ENCODE peak calls at places on chromosomes 12 and 14, in seven cellular contexts. U is left lung, A is hepatocyte, Z is gastrocnemius medialis, Q is lower lobe of right lung, B is stomach, I is AG09319. P is an unnamed sample.

GRCh38 chr12:79454338-79454777 is 236.4 kb downstream of the PAWR start:
- DNase-seq in U (no peak), Q (no peak), I (no peak), A (peak; percentile 45), Z (no peak), B (no peak), P (no peak)

GRCh38 chr14:67765192-67765834 is 51.1 kb downstream of the ZFYVE26 start:
- DNase-seq in A (peak; percentile 33), I (no peak), U (no peak), B (no peak), Z (no peak), Q (no peak), P (no peak)

GRCh38 chr14:53979141-53979673 is 22.6 kb upstream of the BMP4 start:
- DNase-seq in A (no peak), Q (no peak), U (no peak), B (no peak), Z (no peak), I (no peak), P (no peak)

GRCh38 chr12:32437095-32437515 is 37.7 kb downstream of the FGD4 start:
- DNase-seq in B (no peak), Q (no peak), U (no peak), I (peak; percentile 55), Z (no peak), A (peak; percentile 53), P (no peak)

GRCh38 chr12:71799105-71799504 is 40.5 kb upstream of the TBC1D15 start:
- DNase-seq in I (no peak), Z (no peak), B (no peak), A (no peak), U (no peak), Q (no peak), P (no peak)

GRCh38 chr14:77988096-77988870 is 181.9 kb upstream of the NRXN3 start:
- DNase-seq in B (no peak), A (no peak), U (no peak), I (no peak), Z (no peak), Q (no peak), P (no peak)

GRCh38 chr14:24920265-24921080 is 129.5 kb downstream of the STXBP6 start:
- DNase-seq in A (no peak), Z (no peak), B (no peak), U (no peak), Q (no peak), I (no peak), P (no peak)

GRCh38 chr12:114783176-114783575 is 99.2 kb upstream of the TBX3 start:
- DNase-seq in B (no peak), Z (no peak), I (no peak), U (no peak), A (peak; percentile 17), Q (no peak), P (no peak)

GRCh38 chr12:20588057-20588456 is 107.1 kb upstream of the SLCO1C1 start:
- DNase-seq in A (no peak), Q (no peak), U (no peak), I (no peak), Z (no peak), B (no peak), P (no peak)

GRCh38 chr14:59679872-59680271 is 103.3 kb upstream of the CCDC175 start:
- DNase-seq in Q (no peak), Z (no peak), B (no peak), A (peak; percentile 39), U (no peak), I (no peak), P (no peak)

GRCh38 chr14:29518335-29518734 is 409.3 kb downstream of the PRKD1 start:
- DNase-seq in I (no peak), B (no peak), Q (no peak), Z (no peak), U (no peak), A (no peak), P (no peak)

GRCh38 chr14:39080886-39081285 is 22.1 kb downstream of the SEC23A start:
- DNase-seq in B (no peak), Q (no peak), A (no peak), U (no peak), I (no peak), Z (no peak), P (no peak)

GRCh38 chr14:40164083-40164482 is 731.9 kb upstream of the FBXO33 start:
- DNase-seq in Q (no peak), B (no peak), U (no peak), A (no peak), I (no peak), Z (no peak), P (no peak)

GRCh38 chr12:131755305-131756113 is 44.6 kb downstream of the SFSWAP start:
- DNase-seq in U (no peak), I (no peak), Q (no peak), Z (no peak), B (no peak), A (peak; percentile 30), P (peak; percentile 60)

GRCh38 chr12:3336606-3337311 is 154.2 kb upstream of the PRMT8 start:
- DNase-seq in Z (no peak), U (no peak), B (peak; percentile 34), I (no peak), Q (no peak), A (no peak), P (no peak)

GRCh38 chr12:64946132-64946829 is 121.8 kb downstream of the TBC1D30 start:
- DNase-seq in A (peak; percentile 45), Z (no peak), U (no peak), Q (no peak), B (peak; percentile 31), I (peak; percentile 18), P (no peak)

GRCh38 chr14:95098984-95099599 is 58.2 kb downstream of the DICER1 start:
- DNase-seq in Q (peak; percentile 60), U (peak; percentile 55), I (peak; percentile 41), A (peak; percentile 81), B (peak; percentile 63), Z (peak; percentile 56), P (no peak)

GRCh38 chr12:109864916-109865315 is 15.4 kb downstream of the GLTP start:
- DNase-seq in Q (no peak), Z (no peak), I (no peak), A (no peak), U (no peak), B (no peak), P (no peak)

GRCh38 chr12:102195826-102196225 is 1.8 kb downstream of the PMCH start:
- DNase-seq in B (no peak), A (no peak), I (no peak), Z (no peak), Q (no peak), U (no peak), P (no peak)

DNA sequence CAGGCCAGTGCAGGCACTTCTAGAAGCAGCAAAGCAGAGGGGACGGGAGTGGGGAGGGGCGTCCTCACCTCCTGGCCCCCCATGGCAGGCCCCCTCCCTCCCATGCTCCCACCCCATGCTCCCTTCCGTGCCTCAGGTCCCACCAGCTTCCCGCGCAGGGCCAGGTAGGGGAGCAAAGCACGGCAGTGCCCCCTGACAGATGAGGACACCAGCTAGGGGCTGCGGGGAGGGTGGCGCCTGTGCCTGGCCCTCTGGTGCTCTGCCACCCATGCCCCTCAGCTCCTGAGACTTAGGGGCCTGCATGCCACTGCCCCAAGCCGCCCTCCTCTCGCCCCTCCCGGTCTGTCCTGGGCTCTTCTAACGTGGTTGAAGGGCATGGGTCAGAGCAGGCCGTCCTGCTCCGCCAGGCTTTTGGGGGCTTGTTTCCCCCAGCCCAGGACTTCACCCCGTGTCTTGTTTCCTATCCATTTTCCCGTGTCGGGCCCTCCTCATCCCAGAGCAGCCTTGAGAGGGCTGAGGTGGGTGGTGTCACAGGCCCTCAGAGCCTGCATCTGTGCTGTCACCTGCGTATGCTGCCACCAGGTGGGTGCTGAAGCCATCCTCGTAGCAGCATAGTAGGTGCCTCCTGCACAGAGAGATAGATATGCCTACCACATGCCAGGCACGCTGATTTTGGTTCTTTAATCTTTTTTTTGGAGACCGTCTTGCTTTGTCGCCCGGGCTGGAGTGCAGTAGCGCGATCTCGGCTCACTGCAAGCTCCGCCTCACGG is 10.2 kb downstream of the TRMT61A start:
- DNase-seq in A (no peak), Z (no peak), Q (peak; percentile 45), U (no peak), B (no peak), I (no peak), P (no peak)
- TF ChIP-seq CTCF in A (no peak), Z (no peak), Q (no peak), U (no peak), B (no peak), I (no peak), P (no peak)

GRCh38 chr12:12456637-12457036 is 99.8 kb downstream of the BORCS5 start:
- DNase-seq in Q (no peak), B (no peak), A (no peak), U (no peak), Z (no peak), I (no peak), P (no peak)

GRCh38 chr12:12461281-12461922 is 101.3 kb downstream of the DUSP16 start:
- DNase-seq in Q (no peak), A (no peak), Z (no peak), I (no peak), B (no peak), U (no peak), P (no peak)

GRCh38 chr12:12465522-12465921 is 97.1 kb downstream of the DUSP16 start:
- DNase-seq in Z (no peak), B (no peak), A (no peak), U (no peak), I (no peak), Q (no peak), P (no peak)

GRCh38 chr12:12466157-12466556 is 96.5 kb downstream of the DUSP16 start:
- DNase-seq in Q (no peak), Z (no peak), A (no peak), U (no peak), I (no peak), B (no peak), P (no peak)

GRCh38 chr12:12461923-12462315 is 100.7 kb downstream of the DUSP16 start:
- DNase-seq in I (no peak), Z (no peak), A (no peak), Q (no peak), U (no peak), B (no peak), P (no peak)
- TF ChIP-seq CTCF in I (no peak), Z (no peak), A (no peak), Q (no peak), U (no peak), B (no peak), P (no peak)

GRCh38 chr12:34371050-34371449 is 348.8 kb downstream of the ALG10 start:
- DNase-seq in Z (no peak), B (no peak), Q (no peak), U (no peak), A (no peak), I (no peak), P (no peak)

GRCh38 chr12:34376133-34376799 is 354.0 kb downstream of the ALG10 start:
- DNase-seq in B (no peak), U (no peak), I (no peak), A (no peak), Q (no peak), Z (no peak), P (no peak)

GRCh38 chr12:34372003-34372402 is 349.7 kb downstream of the ALG10 start:
- DNase-seq in U (no peak), A (no peak), Q (no peak), B (no peak), Z (no peak), I (no peak), P (no peak)

GRCh38 chr12:34377243-34378035 is 355.1 kb downstream of the ALG10 start:
- DNase-seq in I (no peak), B (no peak), Z (no peak), U (no peak), Q (no peak), A (no peak), P (no peak)

GRCh38 chr12:34373926-34374325 is 351.6 kb downstream of the ALG10 start:
- DNase-seq in A (no peak), I (no peak), B (no peak), Z (no peak), Q (no peak), U (no peak), P (no peak)
- TF ChIP-seq CTCF in A (no peak), I (no peak), B (no peak), Z (no peak), Q (no peak), U (no peak), P (no peak)

GRCh38 chr12:46110928-46111699 is 120.7 kb upstream of the SCAF11 start:
- DNase-seq in I (no peak), U (no peak), B (no peak), Q (no peak), A (no peak), Z (no peak), P (no peak)
- TF ChIP-seq CTCF in I (no peak), U (no peak), B (no peak), Q (no peak), A (peak; percentile 20), Z (no peak), P (peak; percentile 35)

P was measured in GM13977.